ENCODE peak calls at places on chromosomes 13 and 19, in ten cellular contexts. One of them, this sample, is unnamed.

GRCh38 chr13:101709952-101710351 is 257.5 kb downstream of the ITGBL1 start:
- DNase-seq in NCI-H345: peak; percentile 37
- DNase-seq in activated naive CD4-positive, alpha-beta T cell treated with anti-CD3 and anti-CD28 coated beads, Interleukin-2, amount 10 ng/mL, durations not matched to agents 7 days and 5 days: no peak
- DNase-seq in esophagus squamous epithelium: no peak
- DNase-seq in neural progenitor cell: no peak
- DNase-seq in stimulated activated naive CD8-positive, alpha-beta T cell treated with anti-CD3 and anti-CD28 coated beads, Interleukin-15, Interleukin-2, amounts not matched to agents 100 U/mL and 50 U/mL, for 24 hours: no peak
- DNase-seq in GM04504: no peak
- DNase-seq in iPS-NIHi11: no peak
- DNase-seq in NCI-H524: no peak
- DNase-seq in RWPE1: no peak
- DNase-seq in this sample: no peak

GRCh38 chr13:21053231-21053630 is 8.2 kb downstream of the LATS2 start:
- DNase-seq in NCI-H345: no peak
- DNase-seq in activated naive CD4-positive, alpha-beta T cell treated with anti-CD3 and anti-CD28 coated beads, Interleukin-2, amount 10 ng/mL, durations not matched to agents 7 days and 5 days: peak; percentile 28
- DNase-seq in RWPE1: no peak
- DNase-seq in NCI-H524: no peak
- DNase-seq in stimulated activated naive CD8-positive, alpha-beta T cell treated with anti-CD3 and anti-CD28 coated beads, Interleukin-15, Interleukin-2, amounts not matched to agents 100 U/mL and 50 U/mL, for 24 hours: no peak
- DNase-seq in neural progenitor cell: no peak
- DNase-seq in GM04504: no peak
- DNase-seq in iPS-NIHi11: no peak
- DNase-seq in esophagus squamous epithelium: no peak
- DNase-seq in this sample: no peak

GRCh38 chr19:750640-751423 is at the start of gene MISP:
- DNase-seq in iPS-NIHi11: no peak
- DNase-seq in RWPE1: peak; percentile 90
- DNase-seq in stimulated activated naive CD8-positive, alpha-beta T cell treated with anti-CD3 and anti-CD28 coated beads, Interleukin-15, Interleukin-2, amounts not matched to agents 100 U/mL and 50 U/mL, for 24 hours: no peak
- DNase-seq in GM04504: no peak
- DNase-seq in activated naive CD4-positive, alpha-beta T cell treated with anti-CD3 and anti-CD28 coated beads, Interleukin-2, amount 10 ng/mL, durations not matched to agents 7 days and 5 days: no peak
- DNase-seq in neural progenitor cell: no peak
- DNase-seq in NCI-H524: no peak
- DNase-seq in NCI-H345: peak; percentile 86
- DNase-seq in esophagus squamous epithelium: no peak
- DNase-seq in this sample: no peak

GRCh38 chr13:24784319-24784718 is 20.4 kb downstream of the RNF17 start:
- DNase-seq in iPS-NIHi11: no peak
- DNase-seq in GM04504: no peak
- DNase-seq in neural progenitor cell: no peak
- DNase-seq in RWPE1: peak; percentile 27
- DNase-seq in NCI-H345: no peak
- DNase-seq in activated naive CD4-positive, alpha-beta T cell treated with anti-CD3 and anti-CD28 coated beads, Interleukin-2, amount 10 ng/mL, durations not matched to agents 7 days and 5 days: no peak
- DNase-seq in stimulated activated naive CD8-positive, alpha-beta T cell treated with anti-CD3 and anti-CD28 coated beads, Interleukin-15, Interleukin-2, amounts not matched to agents 100 U/mL and 50 U/mL, for 24 hours: no peak
- DNase-seq in esophagus squamous epithelium: no peak
- DNase-seq in NCI-H524: no peak
- DNase-seq in this sample: no peak

GRCh38 chr13:78138756-78139155 is 220.1 kb upstream of the EDNRB start:
- DNase-seq in GM04504: no peak
- DNase-seq in activated naive CD4-positive, alpha-beta T cell treated with anti-CD3 and anti-CD28 coated beads, Interleukin-2, amount 10 ng/mL, durations not matched to agents 7 days and 5 days: no peak
- DNase-seq in stimulated activated naive CD8-positive, alpha-beta T cell treated with anti-CD3 and anti-CD28 coated beads, Interleukin-15, Interleukin-2, amounts not matched to agents 100 U/mL and 50 U/mL, for 24 hours: no peak
- DNase-seq in RWPE1: no peak
- DNase-seq in iPS-NIHi11: no peak
- DNase-seq in NCI-H524: no peak
- DNase-seq in neural progenitor cell: no peak
- DNase-seq in NCI-H345: no peak
- DNase-seq in esophagus squamous epithelium: no peak
- DNase-seq in this sample: no peak

GRCh38 chr13:104286566-104287290 is 1220.5 kb upstream of the SLC10A2 start:
- DNase-seq in GM04504: no peak
- DNase-seq in NCI-H524: no peak
- DNase-seq in esophagus squamous epithelium: no peak
- DNase-seq in stimulated activated naive CD8-positive, alpha-beta T cell treated with anti-CD3 and anti-CD28 coated beads, Interleukin-15, Interleukin-2, amounts not matched to agents 100 U/mL and 50 U/mL, for 24 hours: no peak
- DNase-seq in neural progenitor cell: peak; percentile 46
- DNase-seq in iPS-NIHi11: peak; percentile 46
- DNase-seq in activated naive CD4-positive, alpha-beta T cell treated with anti-CD3 and anti-CD28 coated beads, Interleukin-2, amount 10 ng/mL, durations not matched to agents 7 days and 5 days: no peak
- DNase-seq in RWPE1: peak; percentile 5
- DNase-seq in NCI-H345: peak; percentile 68
- DNase-seq in this sample: no peak

GRCh38 chr19:29851769-29852521 is 40.2 kb downstream of the CCNE1 start:
- DNase-seq in GM04504: no peak
- DNase-seq in iPS-NIHi11: no peak
- DNase-seq in neural progenitor cell: no peak
- DNase-seq in NCI-H524: no peak
- DNase-seq in NCI-H345: no peak
- DNase-seq in stimulated activated naive CD8-positive, alpha-beta T cell treated with anti-CD3 and anti-CD28 coated beads, Interleukin-15, Interleukin-2, amounts not matched to agents 100 U/mL and 50 U/mL, for 24 hours: peak; percentile 44
- DNase-seq in RWPE1: no peak
- DNase-seq in esophagus squamous epithelium: no peak
- DNase-seq in activated naive CD4-positive, alpha-beta T cell treated with anti-CD3 and anti-CD28 coated beads, Interleukin-2, amount 10 ng/mL, durations not matched to agents 7 days and 5 days: no peak
- DNase-seq in this sample: no peak

GRCh38 chr13:92187378-92187989 is 789.1 kb downstream of the GPC5 start:
- DNase-seq in NCI-H345: peak; percentile 40
- DNase-seq in iPS-NIHi11: peak; percentile 44
- DNase-seq in esophagus squamous epithelium: no peak
- DNase-seq in stimulated activated naive CD8-positive, alpha-beta T cell treated with anti-CD3 and anti-CD28 coated beads, Interleukin-15, Interleukin-2, amounts not matched to agents 100 U/mL and 50 U/mL, for 24 hours: peak; percentile 7
- DNase-seq in NCI-H524: peak; percentile 65
- DNase-seq in RWPE1: peak; percentile 4
- DNase-seq in activated naive CD4-positive, alpha-beta T cell treated with anti-CD3 and anti-CD28 coated beads, Interleukin-2, amount 10 ng/mL, durations not matched to agents 7 days and 5 days: no peak
- DNase-seq in GM04504: peak; percentile 3
- DNase-seq in neural progenitor cell: peak; percentile 52
- DNase-seq in this sample: no peak

GRCh38 chr13:63631006-63631405 is 2215.4 kb upstream of the PCDH20 start:
- DNase-seq in iPS-NIHi11: no peak
- DNase-seq in esophagus squamous epithelium: no peak
- DNase-seq in NCI-H345: no peak
- DNase-seq in neural progenitor cell: no peak
- DNase-seq in RWPE1: no peak
- DNase-seq in stimulated activated naive CD8-positive, alpha-beta T cell treated with anti-CD3 and anti-CD28 coated beads, Interleukin-15, Interleukin-2, amounts not matched to agents 100 U/mL and 50 U/mL, for 24 hours: no peak
- DNase-seq in activated naive CD4-positive, alpha-beta T cell treated with anti-CD3 and anti-CD28 coated beads, Interleukin-2, amount 10 ng/mL, durations not matched to agents 7 days and 5 days: no peak
- DNase-seq in GM04504: no peak
- DNase-seq in NCI-H524: no peak
- DNase-seq in this sample: no peak

GRCh38 chr19:48819366-48819816 is 8.6 kb upstream of the BCAT2 start:
- DNase-seq in RWPE1: peak; percentile 74
- DNase-seq in iPS-NIHi11: peak; percentile 31
- DNase-seq in GM04504: peak; percentile 91
- DNase-seq in NCI-H345: no peak
- DNase-seq in neural progenitor cell: no peak
- DNase-seq in esophagus squamous epithelium: no peak
- DNase-seq in NCI-H524: no peak
- DNase-seq in activated naive CD4-positive, alpha-beta T cell treated with anti-CD3 and anti-CD28 coated beads, Interleukin-2, amount 10 ng/mL, durations not matched to agents 7 days and 5 days: no peak
- DNase-seq in stimulated activated naive CD8-positive, alpha-beta T cell treated with anti-CD3 and anti-CD28 coated beads, Interleukin-15, Interleukin-2, amounts not matched to agents 100 U/mL and 50 U/mL, for 24 hours: no peak
- DNase-seq in this sample: no peak

GRCh38 chr19:33294058-33294798 is 8.1 kb downstream of the CEBPA start:
- DNase-seq in esophagus squamous epithelium: no peak
- DNase-seq in neural progenitor cell: no peak
- DNase-seq in activated naive CD4-positive, alpha-beta T cell treated with anti-CD3 and anti-CD28 coated beads, Interleukin-2, amount 10 ng/mL, durations not matched to agents 7 days and 5 days: no peak
- DNase-seq in GM04504: no peak
- DNase-seq in NCI-H345: no peak
- DNase-seq in NCI-H524: no peak
- DNase-seq in RWPE1: no peak
- DNase-seq in iPS-NIHi11: no peak
- DNase-seq in stimulated activated naive CD8-positive, alpha-beta T cell treated with anti-CD3 and anti-CD28 coated beads, Interleukin-15, Interleukin-2, amounts not matched to agents 100 U/mL and 50 U/mL, for 24 hours: no peak
- DNase-seq in this sample: no peak

GRCh38 chr19:34259367-34259865 is 5.1 kb downstream of the GARRE1 start:
- DNase-seq in activated naive CD4-positive, alpha-beta T cell treated with anti-CD3 and anti-CD28 coated beads, Interleukin-2, amount 10 ng/mL, durations not matched to agents 7 days and 5 days: no peak
- DNase-seq in NCI-H345: peak; percentile 35
- DNase-seq in neural progenitor cell: no peak
- DNase-seq in iPS-NIHi11: no peak
- DNase-seq in GM04504: no peak
- DNase-seq in RWPE1: no peak
- DNase-seq in NCI-H524: no peak
- DNase-seq in stimulated activated naive CD8-positive, alpha-beta T cell treated with anti-CD3 and anti-CD28 coated beads, Interleukin-15, Interleukin-2, amounts not matched to agents 100 U/mL and 50 U/mL, for 24 hours: no peak
- DNase-seq in esophagus squamous epithelium: no peak
- DNase-seq in this sample: no peak

GRCh38 chr13:109977212-109977968 is 191.0 kb upstream of the IRS2 start:
- DNase-seq in GM04504: no peak
- DNase-seq in activated naive CD4-positive, alpha-beta T cell treated with anti-CD3 and anti-CD28 coated beads, Interleukin-2, amount 10 ng/mL, durations not matched to agents 7 days and 5 days: no peak
- DNase-seq in RWPE1: no peak
- DNase-seq in esophagus squamous epithelium: no peak
- DNase-seq in NCI-H345: no peak
- DNase-seq in stimulated activated naive CD8-positive, alpha-beta T cell treated with anti-CD3 and anti-CD28 coated beads, Interleukin-15, Interleukin-2, amounts not matched to agents 100 U/mL and 50 U/mL, for 24 hours: no peak
- DNase-seq in neural progenitor cell: no peak
- DNase-seq in NCI-H524: no peak
- DNase-seq in iPS-NIHi11: no peak
- DNase-seq in this sample: no peak

GRCh38 chr19:11204943-11205349 is 7.6 kb upstream of the KANK2 start:
- DNase-seq in GM04504: no peak
- DNase-seq in neural progenitor cell: no peak
- DNase-seq in stimulated activated naive CD8-positive, alpha-beta T cell treated with anti-CD3 and anti-CD28 coated beads, Interleukin-15, Interleukin-2, amounts not matched to agents 100 U/mL and 50 U/mL, for 24 hours: no peak
- DNase-seq in RWPE1: no peak
- DNase-seq in esophagus squamous epithelium: no peak
- DNase-seq in NCI-H524: peak; percentile 15
- DNase-seq in activated naive CD4-positive, alpha-beta T cell treated with anti-CD3 and anti-CD28 coated beads, Interleukin-2, amount 10 ng/mL, durations not matched to agents 7 days and 5 days: no peak
- DNase-seq in NCI-H345: no peak
- DNase-seq in iPS-NIHi11: no peak
- DNase-seq in this sample: no peak

GRCh38 chr13:76854894-76855293 is 31.3 kb downstream of the KCTD12 start:
- DNase-seq in stimulated activated naive CD8-positive, alpha-beta T cell treated with anti-CD3 and anti-CD28 coated beads, Interleukin-15, Interleukin-2, amounts not matched to agents 100 U/mL and 50 U/mL, for 24 hours: no peak
- DNase-seq in activated naive CD4-positive, alpha-beta T cell treated with anti-CD3 and anti-CD28 coated beads, Interleukin-2, amount 10 ng/mL, durations not matched to agents 7 days and 5 days: no peak
- DNase-seq in esophagus squamous epithelium: no peak
- DNase-seq in neural progenitor cell: no peak
- DNase-seq in NCI-H524: no peak
- DNase-seq in NCI-H345: no peak
- DNase-seq in RWPE1: peak; percentile 33
- DNase-seq in GM04504: no peak
- DNase-seq in iPS-NIHi11: no peak
- DNase-seq in this sample: no peak

GRCh38 chr19:4976412-4977298 is 7.7 kb downstream of the KDM4B start:
- DNase-seq in esophagus squamous epithelium: peak; percentile 38
- DNase-seq in iPS-NIHi11: peak; percentile 63
- DNase-seq in RWPE1: peak; percentile 76
- DNase-seq in activated naive CD4-positive, alpha-beta T cell treated with anti-CD3 and anti-CD28 coated beads, Interleukin-2, amount 10 ng/mL, durations not matched to agents 7 days and 5 days: no peak
- DNase-seq in NCI-H524: no peak
- DNase-seq in neural progenitor cell: peak; percentile 44
- DNase-seq in stimulated activated naive CD8-positive, alpha-beta T cell treated with anti-CD3 and anti-CD28 coated beads, Interleukin-15, Interleukin-2, amounts not matched to agents 100 U/mL and 50 U/mL, for 24 hours: no peak
- DNase-seq in GM04504: peak; percentile 92
- DNase-seq in NCI-H345: no peak
- DNase-seq in this sample: peak; percentile 88

GRCh38 chr13:39998166-39998565 is 342.7 kb downstream of the COG6 start:
- DNase-seq in stimulated activated naive CD8-positive, alpha-beta T cell treated with anti-CD3 and anti-CD28 coated beads, Interleukin-15, Interleukin-2, amounts not matched to agents 100 U/mL and 50 U/mL, for 24 hours: no peak
- DNase-seq in NCI-H524: no peak
- DNase-seq in activated naive CD4-positive, alpha-beta T cell treated with anti-CD3 and anti-CD28 coated beads, Interleukin-2, amount 10 ng/mL, durations not matched to agents 7 days and 5 days: peak; percentile 27
- DNase-seq in RWPE1: no peak
- DNase-seq in neural progenitor cell: peak; percentile 8
- DNase-seq in iPS-NIHi11: no peak
- DNase-seq in NCI-H345: no peak
- DNase-seq in esophagus squamous epithelium: no peak
- DNase-seq in GM04504: no peak
- DNase-seq in this sample: no peak

GRCh38 chr13:97067342-97067895 is 73.1 kb upstream of the OXGR1 start:
- DNase-seq in NCI-H345: no peak
- DNase-seq in neural progenitor cell: no peak
- DNase-seq in iPS-NIHi11: no peak
- DNase-seq in esophagus squamous epithelium: no peak
- DNase-seq in activated naive CD4-positive, alpha-beta T cell treated with anti-CD3 and anti-CD28 coated beads, Interleukin-2, amount 10 ng/mL, durations not matched to agents 7 days and 5 days: no peak
- DNase-seq in NCI-H524: no peak
- DNase-seq in stimulated activated naive CD8-positive, alpha-beta T cell treated with anti-CD3 and anti-CD28 coated beads, Interleukin-15, Interleukin-2, amounts not matched to agents 100 U/mL and 50 U/mL, for 24 hours: no peak
- DNase-seq in GM04504: no peak
- DNase-seq in RWPE1: no peak
- DNase-seq in this sample: no peak

GRCh38 chr13:19713186-19713965 is 69.4 kb downstream of the PSPC1 start:
- DNase-seq in stimulated activated naive CD8-positive, alpha-beta T cell treated with anti-CD3 and anti-CD28 coated beads, Interleukin-15, Interleukin-2, amounts not matched to agents 100 U/mL and 50 U/mL, for 24 hours: no peak
- DNase-seq in NCI-H524: no peak
- DNase-seq in neural progenitor cell: no peak
- DNase-seq in activated naive CD4-positive, alpha-beta T cell treated with anti-CD3 and anti-CD28 coated beads, Interleukin-2, amount 10 ng/mL, durations not matched to agents 7 days and 5 days: no peak
- DNase-seq in GM04504: peak; percentile 16
- DNase-seq in esophagus squamous epithelium: no peak
- DNase-seq in RWPE1: peak; percentile 36
- DNase-seq in iPS-NIHi11: no peak
- DNase-seq in NCI-H345: no peak
- DNase-seq in this sample: no peak